ENCODE peak calls at places on chromosomes 16 and 17, in eight cellular contexts. T is amniotic stem cell, H is HFFc6, Y is substantia nigra, D is NCI-H510A treated with DMSO at 0.1 percent for 48 hours, L is left cardiac atrium, F is NCI-H460, M is AG10803. O is an unnamed sample.

GRCh38 chr16:22250522-22250921 is 44.4 kb downstream of the EEF2K start:
- DNase-seq in T (no peak), H (no peak), Y (no peak), D (no peak), L (peak), F (no peak), M (peak), O (no peak)

GRCh38 chr17:8753976-8754440 is 4.3 kb downstream of the SPDYE4 start:
- DNase-seq in T (no peak), H (peak), Y (no peak), D (no peak), L (no peak), F (peak), M (peak), O (no peak)

GRCh38 chr17:70378005-70378404 is 208.7 kb downstream of the KCNJ2 start:
- DNase-seq in T (no peak), H (no peak), Y (no peak), D (no peak), L (no peak), F (no peak), M (no peak), O (no peak)

GRCh38 chr17:5943991-5944390 is 126.2 kb upstream of the WSCD1 start:
- DNase-seq in T (no peak), H (no peak), Y (no peak), D (no peak), L (no peak), F (no peak), M (no peak), O (no peak)

GRCh38 chr16:12661656-12662172 is 142.0 kb downstream of the CPPED1 start:
- DNase-seq in T (no peak), H (no peak), Y (no peak), D (no peak), L (no peak), F (peak), M (no peak), O (peak)

GRCh38 chr17:39573447-39574298 is 34.0 kb downstream of the NEUROD2 start:
- DNase-seq in T (peak), H (peak), Y (peak), D (peak), L (peak), F (peak), M (peak), O (no peak)

GRCh38 chr16:56372013-56372634 is 53.2 kb downstream of the AMFR start:
- DNase-seq in T (no peak), H (no peak), Y (no peak), D (no peak), L (no peak), F (no peak), M (no peak), O (no peak)

GRCh38 chr16:19810817-19811731 is 73.6 kb downstream of the GPRC5B start:
- DNase-seq in T (no peak), H (peak), Y (no peak), D (no peak), L (no peak), F (no peak), M (peak), O (peak)

GRCh38 chr17:80624864-80625263 is 80.2 kb downstream of the RPTOR start:
- DNase-seq in T (no peak), H (no peak), Y (no peak), D (no peak), L (no peak), F (no peak), M (no peak), O (no peak)

GRCh38 chr17:44959821-44960523 is 8.1 kb downstream of the C1QL1 start:
- DNase-seq in T (no peak), H (no peak), Y (no peak), D (no peak), L (no peak), F (no peak), M (no peak), O (no peak)

GRCh38 chr17:29760279-29760721 is 137.6 kb upstream of the CORO6 start:
- DNase-seq in T (no peak), H (peak), Y (no peak), D (peak), L (no peak), F (no peak), M (peak), O (no peak)

GRCh38 chr17:62067165-62068145 is 2.4 kb upstream of the MED13 start:
- DNase-seq in T (no peak), H (no peak), Y (no peak), D (no peak), L (no peak), F (no peak), M (no peak), O (no peak)

GRCh38 chr17:31877911-31878702 is 19.1 kb upstream of the COPRS start:
- DNase-seq in T (no peak), H (no peak), Y (no peak), D (no peak), L (no peak), F (no peak), M (no peak), O (peak)

GRCh38 chr17:75755990-75756389 is 9.0 kb downstream of the GALK1 start:
- DNase-seq in T (no peak), H (no peak), Y (no peak), D (no peak), L (no peak), F (no peak), M (no peak), O (no peak)

GRCh38 chr16:22022151-22022550 is 14.2 kb downstream of the MOSMO start:
- DNase-seq in T (no peak), H (no peak), Y (no peak), D (no peak), L (no peak), F (no peak), M (no peak), O (no peak)

GRCh38 chr17:792277-792676 is 10.1 kb downstream of the MRM3 start:
- DNase-seq in T (no peak), H (no peak), Y (no peak), D (no peak), L (no peak), F (peak), M (no peak), O (no peak)

GRCh38 chr17:1030684-1031557 is 34.0 kb downstream of the TIMM22 start:
- DNase-seq in T (no peak), H (no peak), Y (no peak), D (no peak), L (peak), F (no peak), M (peak), O (no peak)

GRCh38 chr17:15157051-15157450 is 108.1 kb downstream of the PMP22 start:
- DNase-seq in T (peak), H (peak), Y (no peak), D (no peak), L (no peak), F (no peak), M (peak), O (no peak)

GRCh38 chr17:49681336-49681735 is 3.4 kb upstream of the SPOP start:
- DNase-seq in T (no peak), H (no peak), Y (no peak), D (no peak), L (no peak), F (no peak), M (no peak), O (no peak)

GRCh38 chr17:43540821-43541674 is 5.1 kb downstream of the ETV4 start:
- DNase-seq in T (no peak), H (no peak), Y (no peak), D (no peak), L (peak), F (peak), M (no peak), O (no peak)

GRCh38 chr16:78390828-78391227 is 291.4 kb downstream of the WWOX start:
- DNase-seq in T (no peak), H (no peak), Y (no peak), D (peak), L (no peak), F (no peak), M (no peak), O (no peak)

GRCh38 chr16:13298676-13299075 is 397.3 kb downstream of the SHISA9 start:
- DNase-seq in T (no peak), H (no peak), Y (no peak), D (no peak), L (no peak), F (no peak), M (no peak), O (peak)

GRCh38 chr17:57085448-57086068 is 512 bp downstream of the AKAP1 start:
- DNase-seq in T (no peak), H (peak), Y (peak), D (peak), L (peak), F (no peak), M (peak), O (no peak)

GRCh38 chr17:76567634-76568432 is 17.8 kb downstream of the ST6GALNAC2 start:
- DNase-seq in T (no peak), H (no peak), Y (no peak), D (no peak), L (no peak), F (no peak), M (no peak), O (no peak)

GRCh38 chr17:31807846-31808245 is 51.2 kb downstream of the COPRS start:
- DNase-seq in T (no peak), H (no peak), Y (no peak), D (no peak), L (no peak), F (no peak), M (peak), O (no peak)

GRCh38 chr17:20051624-20052023 is 42.5 kb downstream of the SPECC1 start:
- DNase-seq in T (no peak), H (no peak), Y (no peak), D (no peak), L (no peak), F (no peak), M (no peak), O (no peak)

GRCh38 chr17:36731091-36731490 is 129.7 kb downstream of the MRM1 start:
- DNase-seq in T (no peak), H (no peak), Y (no peak), D (peak), L (no peak), F (no peak), M (no peak), O (no peak)

GRCh38 chr16:337437-337836 is 15.1 kb downstream of the AXIN1 start:
- DNase-seq in T (no peak), H (no peak), Y (no peak), D (no peak), L (no peak), F (no peak), M (no peak), O (no peak)